ENCODE peak calls at places on chromosomes 3 and 15, in nine cellular contexts. One of them, this sample, is unnamed.

GRCh38 chr3:66938338-66938963 is 59.7 kb upstream of the KBTBD8 start:
- DNase-seq in RPMI7951: peak
- DNase-seq in NCI-H1436 treated with DMSO at 0.1 percent for 48 hours: no peak
- DNase-seq in effector CD4-positive, alpha-beta T cell: no peak
- DNase-seq in NCI-H748 treated with DMSO at 0.1 percent for 48 hours: peak
- DNase-seq in CD8-positive, alpha-beta T cell: no peak
- DNase-seq in NCI-H510A treated with DMSO at 0.1 percent for 48 hours: peak
- DNase-seq in GM06990: peak
- DNase-seq in NAMALWA: peak
- DNase-seq in this sample: peak

GRCh38 chr3:63976166-63976861 is 47.0 kb downstream of the PSMD6 start:
- DNase-seq in NCI-H748 treated with DMSO at 0.1 percent for 48 hours: no peak
- DNase-seq in RPMI7951: peak
- DNase-seq in CD8-positive, alpha-beta T cell: no peak
- DNase-seq in effector CD4-positive, alpha-beta T cell: no peak
- DNase-seq in NCI-H1436 treated with DMSO at 0.1 percent for 48 hours: no peak
- DNase-seq in NCI-H510A treated with DMSO at 0.1 percent for 48 hours: no peak
- DNase-seq in NAMALWA: no peak
- DNase-seq in GM06990: no peak
- DNase-seq in this sample: peak

GRCh38 chr15:85340852-85341251 is 39.6 kb upstream of the AKAP13 start:
- DNase-seq in effector CD4-positive, alpha-beta T cell: no peak
- DNase-seq in NCI-H510A treated with DMSO at 0.1 percent for 48 hours: no peak
- DNase-seq in CD8-positive, alpha-beta T cell: no peak
- DNase-seq in RPMI7951: no peak
- DNase-seq in NAMALWA: no peak
- DNase-seq in NCI-H1436 treated with DMSO at 0.1 percent for 48 hours: no peak
- DNase-seq in GM06990: no peak
- DNase-seq in NCI-H748 treated with DMSO at 0.1 percent for 48 hours: no peak
- DNase-seq in this sample: no peak

GRCh38 chr3:65685621-65686020 is 353.1 kb downstream of the MAGI1 start:
- DNase-seq in NCI-H748 treated with DMSO at 0.1 percent for 48 hours: no peak
- DNase-seq in CD8-positive, alpha-beta T cell: no peak
- DNase-seq in effector CD4-positive, alpha-beta T cell: no peak
- DNase-seq in NCI-H1436 treated with DMSO at 0.1 percent for 48 hours: no peak
- DNase-seq in NAMALWA: no peak
- DNase-seq in RPMI7951: peak
- DNase-seq in GM06990: no peak
- DNase-seq in NCI-H510A treated with DMSO at 0.1 percent for 48 hours: no peak
- DNase-seq in this sample: no peak

GRCh38 chr3:52704611-52705437 is 767 bp downstream of the GLT8D1 start:
- DNase-seq in CD8-positive, alpha-beta T cell: peak
- DNase-seq in GM06990: peak
- DNase-seq in RPMI7951: peak
- DNase-seq in NCI-H1436 treated with DMSO at 0.1 percent for 48 hours: no peak
- DNase-seq in effector CD4-positive, alpha-beta T cell: no peak
- DNase-seq in NCI-H510A treated with DMSO at 0.1 percent for 48 hours: no peak
- DNase-seq in NAMALWA: peak
- DNase-seq in NCI-H748 treated with DMSO at 0.1 percent for 48 hours: no peak
- DNase-seq in this sample: no peak

GRCh38 chr3:4848176-4848575 is 131.1 kb upstream of the BHLHE40 start:
- DNase-seq in effector CD4-positive, alpha-beta T cell: no peak
- DNase-seq in RPMI7951: no peak
- DNase-seq in CD8-positive, alpha-beta T cell: no peak
- DNase-seq in NCI-H510A treated with DMSO at 0.1 percent for 48 hours: no peak
- DNase-seq in NCI-H748 treated with DMSO at 0.1 percent for 48 hours: no peak
- DNase-seq in GM06990: no peak
- DNase-seq in NCI-H1436 treated with DMSO at 0.1 percent for 48 hours: no peak
- DNase-seq in NAMALWA: no peak
- DNase-seq in this sample: no peak

GRCh38 chr15:64460737-64461576 is 579 bp downstream of the ZNF609 start:
- DNase-seq in CD8-positive, alpha-beta T cell: peak
- DNase-seq in RPMI7951: peak
- DNase-seq in NAMALWA: no peak
- DNase-seq in GM06990: peak
- DNase-seq in NCI-H748 treated with DMSO at 0.1 percent for 48 hours: peak
- DNase-seq in NCI-H510A treated with DMSO at 0.1 percent for 48 hours: peak
- DNase-seq in NCI-H1436 treated with DMSO at 0.1 percent for 48 hours: no peak
- DNase-seq in effector CD4-positive, alpha-beta T cell: peak
- DNase-seq in this sample: peak

GRCh38 chr3:106717178-106717780 is 660.0 kb upstream of the CCDC54 start:
- DNase-seq in effector CD4-positive, alpha-beta T cell: no peak
- DNase-seq in GM06990: no peak
- DNase-seq in NCI-H748 treated with DMSO at 0.1 percent for 48 hours: no peak
- DNase-seq in NCI-H1436 treated with DMSO at 0.1 percent for 48 hours: no peak
- DNase-seq in NAMALWA: no peak
- DNase-seq in NCI-H510A treated with DMSO at 0.1 percent for 48 hours: no peak
- DNase-seq in RPMI7951: no peak
- DNase-seq in CD8-positive, alpha-beta T cell: no peak
- DNase-seq in this sample: no peak

GRCh38 chr15:40754574-40754882 is 526 bp downstream of the RMDN3 start:
- DNase-seq in CD8-positive, alpha-beta T cell: no peak
- DNase-seq in NCI-H510A treated with DMSO at 0.1 percent for 48 hours: no peak
- DNase-seq in NCI-H748 treated with DMSO at 0.1 percent for 48 hours: no peak
- DNase-seq in NAMALWA: no peak
- DNase-seq in NCI-H1436 treated with DMSO at 0.1 percent for 48 hours: no peak
- DNase-seq in effector CD4-positive, alpha-beta T cell: no peak
- DNase-seq in RPMI7951: peak
- DNase-seq in GM06990: no peak
- DNase-seq in this sample: no peak

GRCh38 chr15:68699881-68700394 is 120.8 kb downstream of the ANP32A start:
- DNase-seq in effector CD4-positive, alpha-beta T cell: no peak
- DNase-seq in CD8-positive, alpha-beta T cell: no peak
- DNase-seq in NAMALWA: no peak
- DNase-seq in RPMI7951: no peak
- DNase-seq in NCI-H510A treated with DMSO at 0.1 percent for 48 hours: no peak
- DNase-seq in GM06990: no peak
- DNase-seq in NCI-H748 treated with DMSO at 0.1 percent for 48 hours: no peak
- DNase-seq in NCI-H1436 treated with DMSO at 0.1 percent for 48 hours: no peak
- DNase-seq in this sample: no peak

GRCh38 chr3:46133285-46133684 is 74.8 kb downstream of the CCR1 start:
- DNase-seq in effector CD4-positive, alpha-beta T cell: no peak
- DNase-seq in RPMI7951: no peak
- DNase-seq in NCI-H1436 treated with DMSO at 0.1 percent for 48 hours: no peak
- DNase-seq in GM06990: no peak
- DNase-seq in CD8-positive, alpha-beta T cell: no peak
- DNase-seq in NCI-H510A treated with DMSO at 0.1 percent for 48 hours: no peak
- DNase-seq in NCI-H748 treated with DMSO at 0.1 percent for 48 hours: no peak
- DNase-seq in NAMALWA: no peak
- DNase-seq in this sample: no peak

GRCh38 chr3:4270726-4271125 is 32.4 kb upstream of the SETMAR start:
- DNase-seq in NCI-H1436 treated with DMSO at 0.1 percent for 48 hours: no peak
- DNase-seq in NCI-H510A treated with DMSO at 0.1 percent for 48 hours: no peak
- DNase-seq in NCI-H748 treated with DMSO at 0.1 percent for 48 hours: no peak
- DNase-seq in RPMI7951: no peak
- DNase-seq in GM06990: peak
- DNase-seq in NAMALWA: no peak
- DNase-seq in effector CD4-positive, alpha-beta T cell: no peak
- DNase-seq in CD8-positive, alpha-beta T cell: no peak
- DNase-seq in this sample: no peak

GRCh38 chr3:11200679-11200952 is 46.3 kb downstream of the HRH1 start:
- DNase-seq in GM06990: no peak
- DNase-seq in effector CD4-positive, alpha-beta T cell: no peak
- DNase-seq in NAMALWA: no peak
- DNase-seq in NCI-H510A treated with DMSO at 0.1 percent for 48 hours: no peak
- DNase-seq in NCI-H748 treated with DMSO at 0.1 percent for 48 hours: no peak
- DNase-seq in CD8-positive, alpha-beta T cell: no peak
- DNase-seq in NCI-H1436 treated with DMSO at 0.1 percent for 48 hours: no peak
- DNase-seq in RPMI7951: no peak
- DNase-seq in this sample: no peak

This sample was measured in AG04450.